ENCODE peak calls at places on chromosome 14, in ten cellular contexts. U is stimulated activated CD4-positive, alpha-beta T cell treated with anti-CD3 and anti-CD28 coated beads, Interleukin-4, amount 100 ng/mL, for 4 hours; G is GM20000; M is nephron progenitor cell; D is fibroblast of mammary gland; H is ELR; O is uterus; A is amniotic stem cell; B is omental fat pad; Z is lower lobe of right lung. Q is an unnamed sample.

GRCh38 chr14:29788093-29788492 is 139.6 kb downstream of the PRKD1 start:
- DNase-seq in B (no peak), Z (no peak), O (no peak), A (no peak), G (no peak), U (no peak), M (no peak), H (no peak), D (no peak), Q (no peak)

GRCh38 chr14:56561586-56561985 is 18.0 kb upstream of the TMEM260 start:
- DNase-seq in D (peak), G (no peak), A (no peak), Z (no peak), B (no peak), H (no peak), O (no peak), M (no peak), U (no peak), Q (no peak)

GRCh38 chr14:44586910-44587309 is 79.8 kb upstream of the FSCB start:
- DNase-seq in U (no peak), H (no peak), M (no peak), A (no peak), D (no peak), G (no peak), O (no peak), B (no peak), Z (no peak), Q (no peak)

GRCh38 chr14:55500708-55501107 is 60.3 kb upstream of the TBPL2 start:
- DNase-seq in D (no peak), G (no peak), Z (no peak), M (no peak), B (no peak), H (no peak), U (no peak), A (no peak), O (no peak), Q (no peak)

GRCh38 chr14:36647417-36647826 is 14.2 kb upstream of the PAX9 start:
- DNase-seq in A (no peak), H (no peak), D (no peak), Z (no peak), M (no peak), B (no peak), G (no peak), U (no peak), O (no peak), Q (no peak)

GRCh38 chr14:106308839-106309389 is 782.5 kb downstream of the TMEM121 start:
- DNase-seq in G (peak), M (peak), H (peak), B (no peak), Z (peak), A (no peak), D (peak), O (no peak), U (peak), Q (peak)

GRCh38 chr14:99609245-99610117 is 5.5 kb upstream of the CCDC85C start:
- DNase-seq in B (no peak), H (peak), A (no peak), M (no peak), D (peak), U (no peak), G (no peak), O (no peak), Z (no peak), Q (no peak)

GRCh38 chr14:66078031-66078430 is 408.1 kb upstream of the CCDC196 start:
- DNase-seq in B (no peak), Z (no peak), A (no peak), G (no peak), U (no peak), M (no peak), O (no peak), D (no peak), H (no peak), Q (no peak)

GRCh38 chr14:100400115-100400514 is 77.0 kb downstream of the SLC25A47 start:
- DNase-seq in Z (no peak), G (no peak), A (no peak), B (no peak), D (no peak), H (no peak), O (no peak), M (no peak), U (no peak), Q (no peak)

GRCh38 chr14:75198291-75198933 is 22.0 kb upstream of the TMED10 start:
- DNase-seq in A (no peak), M (no peak), Z (no peak), H (no peak), G (no peak), D (no peak), B (no peak), O (no peak), U (no peak), Q (no peak)

GRCh38 chr14:59890676-59891075 is 20.1 kb upstream of the RTN1 start:
- DNase-seq in B (no peak), H (no peak), Z (no peak), D (no peak), G (no peak), U (no peak), M (no peak), A (no peak), O (no peak), Q (no peak)

GRCh38 chr14:72023128-72024042 is 91.2 kb downstream of the RGS6 start:
- DNase-seq in U (no peak), H (peak), Z (no peak), G (no peak), O (no peak), D (peak), B (no peak), A (no peak), M (no peak), Q (no peak)

GRCh38 chr14:92916201-92916600 is 6.7 kb upstream of the CHGA start:
- DNase-seq in H (no peak), D (no peak), M (no peak), U (no peak), B (no peak), G (no peak), A (no peak), O (no peak), Z (no peak), Q (no peak)

GRCh38 chr14:35403085-35403396 is 1.5 kb downstream of the NFKBIA start:
- DNase-seq in B (no peak), Z (peak), G (no peak), H (peak), D (peak), O (peak), A (no peak), M (no peak), U (peak), Q (peak)

GRCh38 chr14:93133476-93133875 is 17.8 kb upstream of the ITPK1 start:
- DNase-seq in O (peak), G (no peak), M (no peak), D (peak), U (no peak), A (no peak), H (peak), B (no peak), Z (no peak), Q (no peak)

GRCh38 chr14:58813745-58814144 is 176.0 kb downstream of the DACT1 start:
- DNase-seq in A (no peak), H (no peak), U (no peak), B (no peak), Z (no peak), O (no peak), M (no peak), G (no peak), D (no peak), Q (no peak)

GRCh38 chr14:74882103-74882920 is 596 bp downstream of the DLST start:
- DNase-seq in D (peak), B (peak), A (peak), Z (peak), U (peak), G (no peak), H (peak), O (peak), M (peak), Q (peak)

GRCh38 chr14:89576960-89577359 is 159.9 kb upstream of the FOXN3 start:
- DNase-seq in U (no peak), M (peak), G (no peak), O (no peak), B (no peak), Z (no peak), H (no peak), A (no peak), D (no peak), Q (no peak)

GRCh38 chr14:66043921-66044320 is 442.2 kb upstream of the CCDC196 start:
- DNase-seq in U (no peak), B (no peak), O (no peak), H (peak), Z (no peak), G (no peak), M (no peak), A (no peak), D (no peak), Q (no peak)

GRCh38 chr14:61616524-61617185 is 78.7 kb upstream of the HIF1A start:
- DNase-seq in G (no peak), U (no peak), M (no peak), B (no peak), D (peak), H (peak), O (no peak), Z (no peak), A (no peak), Q (no peak)

GRCh38 chr14:100734031-100734990 is 7.6 kb downstream of the DLK1 start:
- DNase-seq in M (no peak), B (no peak), Z (no peak), H (no peak), D (no peak), O (no peak), U (no peak), G (no peak), A (no peak), Q (no peak)

GRCh38 chr14:106694638-106695393 is 1168.4 kb downstream of the TMEM121 start:
- DNase-seq in B (no peak), A (no peak), U (peak), M (no peak), Z (peak), G (peak), H (no peak), D (no peak), O (no peak), Q (peak)

GRCh38 chr14:68140111-68140741 is 320.6 kb downstream of the RAD51B start:
- DNase-seq in B (peak), M (peak), O (peak), D (peak), G (no peak), U (no peak), A (peak), Z (no peak), H (peak), Q (no peak)

GRCh38 chr14:80483331-80483730 is 272.0 kb upstream of the DIO2 start:
- DNase-seq in D (no peak), Z (no peak), U (no peak), M (no peak), G (no peak), B (no peak), H (no peak), A (no peak), O (no peak), Q (no peak)

GRCh38 chr14:58098507-58098906 is 53.5 kb downstream of the ARMH4 start:
- DNase-seq in G (no peak), A (no peak), U (no peak), D (no peak), Z (no peak), B (no peak), O (no peak), M (no peak), H (no peak), Q (no peak)

GRCh38 chr14:101289230-101289690 is 272.0 kb upstream of the DIO3 start:
- DNase-seq in D (no peak), O (no peak), Z (no peak), M (no peak), G (no peak), U (no peak), B (no peak), H (no peak), A (no peak), Q (no peak)

GRCh38 chr14:22567437-22567836 is 21.6 kb downstream of the DAD1 start:
- DNase-seq in U (no peak), D (no peak), H (no peak), G (no peak), B (no peak), A (no peak), O (no peak), Z (no peak), M (no peak), Q (no peak)

GRCh38 chr14:24162083-24162482 is 1.0 kb downstream of the IRF9 start:
- DNase-seq in G (no peak), Z (peak), D (peak), B (no peak), U (peak), M (no peak), O (no peak), H (no peak), A (no peak), Q (no peak)

GRCh38 chr14:94598816-94599655 is 13.2 kb upstream of the SERPINA3 start:
- DNase-seq in M (no peak), O (peak), G (no peak), D (peak), H (peak), B (peak), U (no peak), A (peak), Z (no peak), Q (no peak)

GRCh38 chr14:35855886-35856481 is 29.8 kb downstream of the BRMS1L start:
- DNase-seq in H (no peak), U (no peak), O (no peak), G (peak), A (no peak), M (no peak), B (no peak), D (no peak), Z (no peak), Q (no peak)

GRCh38 chr14:91021991-91022621 is 38.3 kb downstream of the RPS6KA5 start:
- DNase-seq in A (no peak), G (no peak), Z (no peak), D (no peak), H (no peak), B (no peak), M (no peak), U (no peak), O (no peak), Q (no peak)

GRCh38 chr14:105201928-105202513 is 20.9 kb upstream of the NUDT14 start:
- DNase-seq in A (no peak), H (no peak), U (no peak), D (no peak), B (no peak), G (peak), O (no peak), M (no peak), Z (no peak), Q (no peak)

GRCh38 chr14:81062380-81062779 is 107.0 kb downstream of the TSHR start:
- DNase-seq in H (no peak), B (no peak), O (no peak), Z (no peak), U (no peak), G (no peak), M (no peak), D (no peak), A (no peak), Q (no peak)

GRCh38 chr14:44029933-44030332 is 477.1 kb downstream of the FSCB start:
- DNase-seq in M (no peak), D (peak), A (no peak), U (no peak), O (no peak), B (no peak), H (no peak), Z (no peak), G (no peak), Q (no peak)

GRCh38 chr14:68816943-68817430 is 24.1 kb upstream of the ZFP36L1 start:
- DNase-seq in H (no peak), O (no peak), G (no peak), D (no peak), Z (no peak), U (no peak), A (no peak), B (no peak), M (no peak), Q (no peak)

GRCh38 chr14:87286191-87286590 is 706.8 kb downstream of the GALC start:
- DNase-seq in Z (no peak), H (no peak), G (no peak), U (no peak), B (no peak), D (no peak), O (no peak), A (no peak), M (no peak), Q (no peak)

Q was measured in activated CD4-positive, alpha-beta T cell treated with anti-CD3 and anti-CD28 coated beads, Interleukin-2, amount 50 U/mL, for 4 hours.